ENCODE peak calls at places on chromosomes 16 and 17, in six cellular contexts. R is caudate nucleus; S is CD4-positive, alpha-beta memory T cell; G is EH; Y is T-helper 1 cell; A is esophagus muscularis mucosa. T is an unnamed sample.

GRCh38 chr17:27559996-27560481 is 70.9 kb upstream of the LGALS9 start:
- DNase-seq in R (no peak), S (no peak), G (peak; percentile 88), Y (no peak), A (no peak), T (peak; percentile 61)

GRCh38 chr17:81712468-81713003 is 452 bp downstream of the SLC25A10 start:
- DNase-seq in R (no peak), S (no peak), G (peak; percentile 44), Y (no peak), A (no peak), T (no peak)

GRCh38 chr17:62790554-62790953 is 17.6 kb downstream of the MARCHF10 start:
- DNase-seq in R (no peak), S (no peak), G (peak; percentile 94), Y (no peak), A (no peak), T (no peak)

GRCh38 chr17:56593073-56593740 is at the start of gene NOG:
- DNase-seq in R (peak; percentile 70), S (peak; percentile 44), G (peak; percentile 67), Y (no peak), A (no peak), T (no peak)

GRCh38 chr17:15496735-15497134 is 29.3 kb upstream of the CDRT4 start:
- DNase-seq in R (no peak), S (no peak), G (no peak), Y (no peak), A (no peak), T (no peak)

GRCh38 chr16:10688291-10688690 is 6.4 kb downstream of the TEKT5 start:
- DNase-seq in R (no peak), S (no peak), G (no peak), Y (no peak), A (peak; percentile 53), T (peak; percentile 27)

GRCh38 chr16:2090819-2091721 is 43.3 kb downstream of the TSC2 start:
- DNase-seq in R (peak; percentile 23), S (no peak), G (peak; percentile 59), Y (peak; percentile 18), A (no peak), T (peak; percentile 85)

GRCh38 chr17:72402727-72403210 is 281.9 kb downstream of the SOX9 start:
- DNase-seq in R (no peak), S (no peak), G (no peak), Y (no peak), A (no peak), T (no peak)

GRCh38 chr17:56966277-56966676 is 5.4 kb upstream of the COIL start:
- DNase-seq in R (no peak), S (no peak), G (no peak), Y (no peak), A (no peak), T (no peak)

GRCh38 chr17:57035971-57036481 is 49.0 kb upstream of the AKAP1 start:
- DNase-seq in R (no peak), S (no peak), G (no peak), Y (no peak), A (no peak), T (peak; percentile 70)

GRCh38 chr16:17354121-17354750 is 116.5 kb downstream of the XYLT1 start:
- DNase-seq in R (no peak), S (no peak), G (no peak), Y (no peak), A (no peak), T (no peak)

GRCh38 chr17:72363336-72363620 is 242.5 kb downstream of the SOX9 start:
- DNase-seq in R (no peak), S (no peak), G (peak; percentile 55), Y (no peak), A (no peak), T (no peak)

GRCh38 chr16:66714659-66715307 is 18.2 kb upstream of the CMTM4 start:
- DNase-seq in R (no peak), S (no peak), G (peak; percentile 44), Y (no peak), A (no peak), T (no peak)

GRCh38 chr17:48175692-48176450 is 68.3 kb downstream of the SNX11 start:
- DNase-seq in R (no peak), S (no peak), G (peak; percentile 92), Y (no peak), A (no peak), T (no peak)

GRCh38 chr17:1940810-1941185 is 84.3 kb downstream of the RTN4RL1 start:
- DNase-seq in R (no peak), S (no peak), G (no peak), Y (no peak), A (no peak), T (no peak)

GRCh38 chr16:8736123-8736680 is 61.2 kb downstream of the TMEM186 start:
- DNase-seq in R (no peak), S (no peak), G (no peak), Y (no peak), A (no peak), T (no peak)

GRCh38 chr17:40024901-40025300 is 9.7 kb downstream of the CSF3 start:
- DNase-seq in R (no peak), S (no peak), G (peak; percentile 75), Y (no peak), A (no peak), T (no peak)

GRCh38 chr16:78973041-78973440 is 627.5 kb downstream of the MAF start:
- DNase-seq in R (no peak), S (no peak), G (no peak), Y (no peak), A (no peak), T (no peak)

GRCh38 chr17:71188811-71189492 is 931.9 kb upstream of the SOX9 start:
- DNase-seq in R (no peak), S (no peak), G (peak; percentile 92), Y (no peak), A (no peak), T (no peak)

GRCh38 chr17:29575511-29576213 is 7.2 kb downstream of the TP53I13 start:
- DNase-seq in R (no peak), S (no peak), G (no peak), Y (no peak), A (no peak), T (no peak)

GRCh38 chr16:28521436-28521835 is 14.8 kb upstream of the IL27 start:
- DNase-seq in R (no peak), S (no peak), G (no peak), Y (no peak), A (no peak), T (no peak)

GRCh38 chr17:36703860-36704266 is 102.5 kb downstream of the MRM1 start:
- DNase-seq in R (peak; percentile 17), S (peak; percentile 49), G (peak; percentile 45), Y (peak; percentile 25), A (no peak), T (peak; percentile 41)

GRCh38 chr16:85600905-85601639 is 12.1 kb upstream of the GSE1 start:
- DNase-seq in R (no peak), S (no peak), G (no peak), Y (no peak), A (no peak), T (no peak)

GRCh38 chr16:30867747-30868146 is 26.1 kb downstream of the BCL7C start:
- DNase-seq in R (no peak), S (no peak), G (peak; percentile 38), Y (no peak), A (no peak), T (no peak)

GRCh38 chr16:49015189-49015540 is 266.5 kb downstream of the CBLN1 start:
- DNase-seq in R (no peak), S (no peak), G (no peak), Y (no peak), A (no peak), T (no peak)

GRCh38 chr17:79118924-79119323 is 44.3 kb downstream of the ENGASE start:
- DNase-seq in R (no peak), S (no peak), G (no peak), Y (no peak), A (no peak), T (no peak)

GRCh38 chr16:51129105-51129504 is 22.0 kb downstream of the SALL1 start:
- DNase-seq in R (no peak), S (no peak), G (peak; percentile 26), Y (no peak), A (no peak), T (no peak)